ENCODE peak calls at places on chromosome 13, in six cellular contexts. T is heart left ventricle, U is thoracic aorta, L is transverse colon, I is colonic mucosa, S is heart right ventricle. O is an unnamed sample.
A peak's percentile ranks its signal among the peaks of the same experiment; 100 is the strongest.

GRCh38 chr13:30832845-30833332 is 73.2 kb upstream of the MEDAG start:
- DNase-seq in S (no peak), I (peak; percentile 94), U (no peak), T (peak; percentile 72), L (peak; percentile 94), O (peak; percentile 97)

GRCh38 chr13:99941086-99941485 is 30.5 kb downstream of the ZIC5 start:
- DNase-seq in U (no peak), S (no peak), T (no peak), L (peak; percentile 58), I (peak; percentile 83), O (no peak)

GRCh38 chr13:85386424-85386823 is 412.8 kb downstream of the SLITRK6 start:
- DNase-seq in I (no peak), U (no peak), L (no peak), S (no peak), T (no peak), O (no peak)

GRCh38 chr13:105410602-105411001 is 1124.9 kb downstream of the EFNB2 start:
- DNase-seq in I (peak; percentile 69), U (no peak), L (peak; percentile 21), S (peak; percentile 49), T (peak; percentile 64), O (peak; percentile 33)

GRCh38 chr13:101341464-101341863 is 74.8 kb downstream of the NALCN start:
- DNase-seq in U (no peak), L (no peak), S (no peak), T (no peak), I (no peak), O (peak; percentile 31)

GRCh38 chr13:99314640-99315176 is 7.5 kb upstream of the GPR183 start:
- DNase-seq in L (no peak), T (no peak), I (no peak), U (no peak), S (no peak), O (no peak)

GRCh38 chr13:76792680-76793334 is 93.4 kb downstream of the KCTD12 start:
- DNase-seq in T (no peak), L (no peak), I (peak; percentile 29), S (peak; percentile 68), U (no peak), O (peak; percentile 43)

GRCh38 chr13:50845211-50845610 is 1.7 kb upstream of the DLEU7 start:
- DNase-seq in U (no peak), T (no peak), L (no peak), S (no peak), I (no peak), O (no peak)

GRCh38 chr13:100707818-100708740 is 33.5 kb upstream of the TMTC4 start:
- DNase-seq in S (no peak), U (no peak), L (no peak), T (no peak), I (no peak), O (peak; percentile 2)

GRCh38 chr13:104854698-104855097 is 1680.8 kb downstream of the EFNB2 start:
- DNase-seq in I (no peak), U (no peak), S (no peak), L (no peak), T (no peak), O (no peak)

GRCh38 chr13:74778946-74779345 is 644.7 kb upstream of the KLF12 start:
- DNase-seq in S (no peak), L (no peak), U (no peak), I (no peak), T (no peak), O (no peak)

GRCh38 chr13:80052286-80052685 is 288.6 kb downstream of the SPRY2 start:
- DNase-seq in T (no peak), I (no peak), S (no peak), U (no peak), L (no peak), O (no peak)

DNA sequence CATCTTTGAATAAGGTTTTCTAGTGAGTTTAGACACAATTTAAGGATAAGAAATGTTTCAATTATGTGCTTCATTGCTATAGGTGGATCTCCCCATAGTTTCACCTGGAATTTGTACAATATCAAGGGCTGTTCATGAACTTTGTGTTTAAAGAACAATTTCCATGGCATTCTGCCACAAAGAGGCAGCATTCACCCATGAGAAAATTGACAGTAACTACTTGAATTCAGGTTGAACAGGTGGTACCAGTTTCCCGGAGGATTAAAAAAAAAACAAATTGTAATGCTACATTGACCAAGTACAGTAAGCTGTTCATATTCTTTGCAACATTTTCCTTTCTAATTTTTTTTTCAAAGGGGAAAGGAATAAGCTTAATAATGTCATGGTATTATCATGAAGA is 9.1 kb downstream of the SLITRK5 start:
- DNase-seq in T (no peak), L (no peak), I (no peak), U (no peak), S (no peak), O (peak; percentile 76)
- TF ChIP-seq CTCF in T (no peak), L (no peak), I (no peak), U (no peak), S (no peak), O (peak; percentile 56)

DNA sequence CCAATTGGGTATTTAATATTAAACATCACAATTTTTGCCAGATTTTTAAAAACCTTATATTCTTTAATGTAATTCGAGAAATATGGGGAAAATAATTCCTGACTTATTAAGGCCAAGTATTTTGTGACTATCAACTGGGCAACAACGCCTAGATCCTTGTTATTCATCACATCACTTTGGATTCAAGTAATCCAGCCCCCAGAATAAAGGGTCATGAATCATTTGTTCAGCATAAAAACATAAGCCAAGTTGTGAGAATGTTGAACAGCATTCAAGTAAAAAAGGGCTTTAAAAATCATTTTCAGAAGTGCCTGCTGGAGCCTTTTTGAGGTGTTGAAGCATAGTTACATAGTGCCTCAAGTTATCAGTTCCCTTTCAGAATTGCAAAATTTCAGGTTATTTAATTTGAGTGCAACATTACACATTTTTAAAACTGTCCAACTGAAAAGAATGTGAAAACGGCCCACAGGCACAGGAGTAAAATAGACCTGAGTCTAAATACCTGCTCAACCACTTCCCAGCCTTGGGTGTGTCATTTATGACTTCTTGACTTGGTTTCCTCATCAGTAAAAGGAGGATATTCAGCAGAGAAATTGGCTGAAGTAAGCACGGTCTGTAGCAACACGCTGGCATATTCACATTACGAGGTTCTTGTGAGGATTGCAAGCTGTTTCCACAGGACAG is 56.4 kb downstream of the MBNL2 start:
- DNase-seq in L (no peak), U (no peak), S (no peak), T (no peak), I (peak; percentile 48), O (no peak)
- H3K27ac ChIP-seq in L (peak overlapping the region; percentile 78), U (peak overlapping the region; percentile 89), S (no peak overlapping the region), T (peak overlapping the region; percentile 50), I (peak overlapping the region; percentile 17), O (no peak overlapping the region)

GRCh38 chr13:23513460-23513859 is 56.8 kb upstream of the TNFRSF19 start:
- DNase-seq in T (no peak), S (no peak), U (no peak), I (no peak), L (no peak), O (no peak)

GRCh38 chr13:23509781-23510543 is 60.2 kb upstream of the TNFRSF19 start:
- DNase-seq in I (no peak), U (no peak), L (no peak), T (no peak), S (no peak), O (peak; percentile 79)

GRCh38 chr13:23510544-23510916 is 59.7 kb upstream of the TNFRSF19 start:
- DNase-seq in T (no peak), U (no peak), I (no peak), L (no peak), S (no peak), O (no peak)

GRCh38 chr13:23512762-23513395 is 57.3 kb upstream of the TNFRSF19 start:
- DNase-seq in I (no peak), T (no peak), L (no peak), S (no peak), U (no peak), O (peak; percentile 15)

DNA sequence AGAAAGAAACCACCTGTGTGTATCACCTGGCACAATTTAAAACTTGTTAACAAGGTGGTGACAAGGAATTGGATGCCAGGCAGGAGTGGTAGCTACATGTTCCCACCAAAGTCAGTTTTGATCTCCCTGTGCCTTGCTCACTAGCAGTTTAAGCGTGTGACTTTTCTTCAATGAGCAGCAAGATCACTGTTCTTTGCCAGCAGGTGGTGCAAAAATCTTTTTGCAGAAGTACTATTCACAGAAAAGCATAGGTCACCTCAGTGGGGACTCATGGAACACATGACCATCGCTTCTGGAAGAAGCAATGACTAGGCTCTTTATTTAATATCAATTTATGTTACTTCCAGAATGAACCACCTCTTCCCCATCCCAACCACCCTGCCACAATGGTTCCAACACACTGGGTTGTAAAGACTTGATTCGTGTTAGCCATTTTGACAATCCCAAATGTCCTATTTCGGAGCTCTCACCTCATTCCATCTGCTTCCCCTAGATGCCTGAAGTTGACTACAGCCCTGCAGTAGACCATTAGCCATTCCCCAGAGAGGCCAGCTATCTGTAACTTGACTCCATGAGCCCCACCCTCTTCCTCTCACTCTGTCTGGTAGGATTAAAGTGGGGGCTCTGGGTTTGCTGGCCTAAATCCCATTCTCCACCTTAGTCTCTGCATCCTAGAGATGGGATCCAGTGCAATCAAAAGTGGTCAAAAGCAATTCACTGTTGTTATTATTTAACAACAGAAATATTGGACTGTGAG is 59.1 kb upstream of the TNFRSF19 start:
- DNase-seq in L (no peak), T (no peak), I (no peak), S (peak; percentile 40), U (no peak), O (peak; percentile 50)
- TF ChIP-seq CTCF in L (peak; percentile 10), T (peak; percentile 45), I (no peak), S (peak; percentile 51), U (no peak), O (peak; percentile 56)

GRCh38 chr13:48431431-48431830 is 18.5 kb upstream of the LPAR6 start:
- DNase-seq in S (no peak), T (no peak), L (no peak), U (no peak), I (no peak), O (no peak)
- H3K27ac ChIP-seq in S (no peak overlapping the region), T (peak overlapping the region; percentile 50), L (no peak overlapping the region), U (peak overlapping the region; percentile 67), I (no peak overlapping the region), O (no peak overlapping the region)

GRCh38 chr13:89115307-89115706 is 1444.1 kb downstream of the SLITRK5 start:
- DNase-seq in L (no peak), S (no peak), T (no peak), U (no peak), I (no peak), O (no peak)
- TF ChIP-seq CTCF in L (peak; percentile 8), S (no peak), T (no peak), U (no peak), I (no peak), O (peak; percentile 34)

DNA sequence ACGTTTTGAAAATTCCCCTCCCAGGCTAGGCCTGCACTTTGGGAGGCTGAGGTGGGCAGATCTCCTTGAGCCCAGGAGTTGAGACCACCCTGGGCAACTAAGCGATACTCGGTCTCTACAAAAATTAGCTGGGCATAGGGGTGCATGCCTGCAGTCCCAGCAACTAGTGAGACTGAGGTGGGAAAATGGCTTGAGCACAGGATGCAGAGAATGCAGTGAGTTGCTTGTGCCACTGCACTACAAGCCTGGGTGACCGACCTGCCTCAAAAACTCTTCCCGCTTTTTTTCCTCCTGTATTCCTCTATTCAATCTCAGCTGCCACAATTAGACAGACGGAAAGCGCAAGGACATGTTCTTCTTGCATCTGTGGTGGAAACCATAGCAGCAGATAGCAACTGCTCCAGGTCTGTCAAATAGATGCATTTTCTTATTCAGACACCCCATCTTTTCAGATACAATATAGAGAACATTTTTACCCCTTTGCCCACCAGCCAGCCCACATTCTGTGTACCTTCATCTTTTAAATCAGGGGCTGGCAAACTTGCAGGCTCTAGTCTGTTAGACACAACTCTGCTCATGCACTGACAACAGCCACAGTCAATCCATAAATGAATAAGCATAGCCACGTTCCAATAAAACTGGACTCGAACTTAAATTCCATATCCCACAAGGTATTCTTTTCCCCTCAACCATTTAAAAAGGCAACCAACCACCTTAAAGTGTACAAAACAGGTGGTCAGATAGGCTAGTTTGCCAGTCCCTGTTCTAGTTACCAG is 4.8 kb downstream of the TPT1 start:
- DNase-seq in S (no peak), T (no peak), U (no peak), L (no peak), I (no peak), O (no peak)
- H3K27ac ChIP-seq in S (no peak overlapping the region), T (no peak overlapping the region), U (no peak overlapping the region), L (no peak overlapping the region), I (no peak overlapping the region), O (no peak overlapping the region)